ENCODE peak calls at places on chromosomes 7 and 10, in six cellular contexts. H is iPS-NIHi11, D is aorta, P is suprapubic skin, V is C1 segment of cervical spinal cord, R is tibial artery. C is an unnamed sample.

GRCh38 chr10:94038024-94038423 is 44.3 kb downstream of the PLCE1 start:
- DNase-seq in H (peak), D (no peak), P (no peak), V (no peak), R (no peak), C (no peak)

GRCh38 chr7:133750287-133750686 is 376.9 kb upstream of the LRGUK start:
- DNase-seq in H (no peak), D (no peak), P (no peak), V (no peak), R (no peak), C (no peak)

GRCh38 chr7:112414855-112415490 is 35.3 kb upstream of the IFRD1 start:
- DNase-seq in H (peak), D (no peak), P (no peak), V (no peak), R (no peak), C (no peak)

GRCh38 chr10:37576154-37576553 is 281.3 kb downstream of the ZNF248 start:
- DNase-seq in H (no peak), D (no peak), P (no peak), V (no peak), R (no peak), C (no peak)

GRCh38 chr7:27351137-27351536 is 108.5 kb downstream of the EVX1 start:
- DNase-seq in H (no peak), D (no peak), P (no peak), V (no peak), R (no peak), C (no peak)

GRCh38 chr10:103668351-103669242 is 175.1 kb downstream of the NEURL1 start:
- DNase-seq in H (peak), D (peak), P (peak), V (no peak), R (peak), C (peak)

GRCh38 chr10:80108576-80109239 is 23.8 kb upstream of the PLAC9 start:
- DNase-seq in H (no peak), D (no peak), P (no peak), V (no peak), R (no peak), C (no peak)

GRCh38 chr10:68871731-68872342 is 29.3 kb upstream of the DDX50 start:
- DNase-seq in H (peak), D (no peak), P (no peak), V (no peak), R (no peak), C (no peak)

GRCh38 chr7:22238354-22239311 is 118.3 kb downstream of the RAPGEF5 start:
- DNase-seq in H (no peak), D (no peak), P (no peak), V (no peak), R (no peak), C (no peak)

GRCh38 chr10:44853148-44853734 is 57.9 kb upstream of the TMEM72 start:
- DNase-seq in H (no peak), D (no peak), P (no peak), V (no peak), R (no peak), C (no peak)

GRCh38 chr7:47329320-47329926 is 252.5 kb downstream of the TNS3 start:
- DNase-seq in H (no peak), D (peak), P (no peak), V (no peak), R (no peak), C (no peak)

GRCh38 chr10:78458983-78459638 is 425.4 kb downstream of the RPS24 start:
- DNase-seq in H (no peak), D (no peak), P (peak), V (no peak), R (peak), C (no peak)

GRCh38 chr10:11715815-11716494 is 26.2 kb upstream of the ECHDC3 start:
- DNase-seq in H (no peak), D (no peak), P (no peak), V (no peak), R (no peak), C (no peak)

GRCh38 chr7:39527951-39528350 is 38.3 kb upstream of the YAE1 start:
- DNase-seq in H (no peak), D (no peak), P (no peak), V (no peak), R (no peak), C (no peak)

C was measured in CD4-positive, CD25-positive, alpha-beta regulatory T cell.